ENCODE peak calls at places on chromosomes 1 and 21, in nine cellular contexts. D, W, C, B, S, O, P, E and X are unnamed samples. For H3K4me1, the result is how much of the 10 kb centered on the place peaks cover.

GRCh38 chr1:8252266-8252951 is 65.5 kb upstream of the SLC45A1 start:
- DNase-seq in B (no peak), E (no peak), S (peak), D (no peak), P (no peak), C (no peak), W (no peak), O (no peak), X (no peak)

GRCh38 chr1:244874974-244875579 is 10.7 kb upstream of the HNRNPU start:
- DNase-seq in S (no peak), P (peak), E (no peak), C (no peak), D (no peak), O (no peak), W (no peak), B (no peak), X (no peak)

GRCh38 chr21:45356251-45356650 is 48.7 kb upstream of the COL18A1 start:
- DNase-seq in P (no peak), S (no peak), E (no peak), B (no peak), D (no peak), O (no peak), C (no peak), W (no peak), X (no peak)

GRCh38 chr1:10387611-10388386 is 11.1 kb upstream of the PGD start:
- DNase-seq in B (no peak), P (no peak), D (no peak), W (peak), C (peak), E (no peak), S (peak), O (no peak), X (peak)

GRCh38 chr21:42983102-42983501 is 8.7 kb downstream of the PKNOX1 start:
- DNase-seq in C (no peak), W (no peak), P (no peak), D (no peak), O (no peak), E (no peak), B (no peak), S (no peak), X (no peak)

GRCh38 chr1:228004887-228005462 is 1.8 kb upstream of the WNT3A start:
- DNase-seq in C (no peak), E (no peak), S (no peak), W (no peak), O (no peak), D (no peak), B (no peak), P (peak), X (peak)

GRCh38 chr1:169443923-169444322 is 16.6 kb upstream of the CCDC181 start:
- DNase-seq in W (no peak), O (peak), S (no peak), E (no peak), P (no peak), D (no peak), C (no peak), B (no peak), X (no peak)

GRCh38 chr1:118485757-118486156 is 300.7 kb upstream of the SPAG17 start:
- DNase-seq in C (peak), B (no peak), W (no peak), S (no peak), O (no peak), E (no peak), D (no peak), P (no peak), X (no peak)

GRCh38 chr1:154014154-154014910 is 23.8 kb downstream of the RPS27 start:
- DNase-seq in C (peak), E (no peak), W (no peak), P (no peak), O (no peak), B (no peak), S (no peak), D (no peak), X (no peak)

DNA sequence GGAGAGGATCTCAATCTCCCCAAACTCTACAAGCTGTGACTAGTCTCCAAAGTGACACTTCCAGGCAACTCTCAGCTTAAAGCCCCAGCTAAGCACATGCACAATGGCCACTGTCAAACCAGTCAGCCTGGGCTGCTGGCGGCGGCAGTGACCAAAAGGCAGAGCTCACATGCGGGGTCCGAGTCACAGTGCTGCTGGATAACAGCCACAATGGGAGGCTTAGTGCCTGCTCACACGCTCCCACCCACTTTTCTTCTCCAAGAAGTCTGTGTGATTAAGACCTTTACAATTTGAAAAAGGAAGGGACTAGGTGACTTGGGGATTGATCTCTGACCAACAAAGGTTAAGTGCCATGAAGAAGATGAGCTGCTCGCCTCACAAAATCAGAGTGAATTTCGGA is 16.8 kb downstream of the RIPK4 start:
- DNase-seq in B (no peak), E (no peak), O (no peak), P (no peak), C (no peak), S (no peak), W (no peak), D (no peak), X (peak)
- H3K4me1 ChIP-seq in B (under half), E (under half), O (under half), P (under half), C (under half), S (under half), W (under half), D (under half), X (under half)

GRCh38 chr1:13754003-13754402 is 54.0 kb downstream of the PRDM2 start:
- DNase-seq in D (no peak), S (no peak), P (no peak), O (no peak), B (no peak), W (no peak), C (no peak), E (no peak), X (no peak)
- H3K4me1 ChIP-seq in D (half or more), S (half or more), P (under half), O (under half), B (under half), W (under half), C (half or more), E (under half), X (under half)

GRCh38 chr1:87403047-87403820 is 74.6 kb downstream of the LMO4 start:
- DNase-seq in B (no peak), D (no peak), W (no peak), C (no peak), E (no peak), O (no peak), S (no peak), P (no peak), X (no peak)
- H3K4me1 ChIP-seq in B (under half), D (under half), W (under half), C (under half), E (under half), O (under half), S (under half), P (under half), X (under half)

GRCh38 chr1:214472362-214472761 is 79.0 kb downstream of the PTPN14 start:
- DNase-seq in W (no peak), C (peak), P (no peak), S (no peak), B (no peak), O (no peak), D (no peak), E (no peak), X (no peak)
- H3K4me1 ChIP-seq in W (under half), C (under half), P (under half), S (under half), B (under half), O (under half), D (under half), E (under half), X (under half)